ENCODE peak calls at places on chromosomes 4 and X, in nine cellular contexts. One of them, this sample, is unnamed.

GRCh38 chr4:158162637-158163036 is 10.2 kb downstream of the GASK1B start:
- DNase-seq in H7: no peak
- DNase-seq in GM23338: no peak
- DNase-seq in RWPE1: no peak
- DNase-seq in DMS153: no peak
- DNase-seq in cardiac fibroblast: no peak
- DNase-seq in AG04449: no peak
- DNase-seq in activated CD8-positive, alpha-beta T cell treated with anti-CD3 and anti-CD28 coated beads, Interleukin-2, amount 10 ng/mL, durations not matched to agents 7 days and 5 days: no peak
- DNase-seq in left cardiac atrium: no peak
- DNase-seq in this sample: no peak

GRCh38 chrX:68710870-68711576 is 63.6 kb downstream of the STARD8 start:
- DNase-seq in cardiac fibroblast: peak
- DNase-seq in left cardiac atrium: peak
- DNase-seq in activated CD8-positive, alpha-beta T cell treated with anti-CD3 and anti-CD28 coated beads, Interleukin-2, amount 10 ng/mL, durations not matched to agents 7 days and 5 days: peak
- DNase-seq in DMS153: no peak
- DNase-seq in GM23338: peak
- DNase-seq in RWPE1: peak
- DNase-seq in H7: peak
- DNase-seq in AG04449: no peak
- DNase-seq in this sample: peak

GRCh38 chr4:80307774-80308465 is 27.6 kb upstream of the CFAP299 start:
- DNase-seq in GM23338: no peak
- DNase-seq in DMS153: no peak
- DNase-seq in RWPE1: peak
- DNase-seq in cardiac fibroblast: peak
- DNase-seq in AG04449: peak
- DNase-seq in activated CD8-positive, alpha-beta T cell treated with anti-CD3 and anti-CD28 coated beads, Interleukin-2, amount 10 ng/mL, durations not matched to agents 7 days and 5 days: no peak
- DNase-seq in H7: no peak
- DNase-seq in left cardiac atrium: peak
- DNase-seq in this sample: peak

GRCh38 chr4:48375651-48376291 is 34.4 kb downstream of the SLAIN2 start:
- DNase-seq in H7: no peak
- DNase-seq in AG04449: peak
- DNase-seq in DMS153: peak
- DNase-seq in left cardiac atrium: no peak
- DNase-seq in cardiac fibroblast: peak
- DNase-seq in RWPE1: peak
- DNase-seq in activated CD8-positive, alpha-beta T cell treated with anti-CD3 and anti-CD28 coated beads, Interleukin-2, amount 10 ng/mL, durations not matched to agents 7 days and 5 days: no peak
- DNase-seq in GM23338: no peak
- DNase-seq in this sample: no peak

GRCh38 chrX:123274796-123275195 is 90.7 kb downstream of the GRIA3 start:
- DNase-seq in activated CD8-positive, alpha-beta T cell treated with anti-CD3 and anti-CD28 coated beads, Interleukin-2, amount 10 ng/mL, durations not matched to agents 7 days and 5 days: no peak
- DNase-seq in DMS153: no peak
- DNase-seq in cardiac fibroblast: no peak
- DNase-seq in H7: no peak
- DNase-seq in RWPE1: no peak
- DNase-seq in left cardiac atrium: no peak
- DNase-seq in GM23338: no peak
- DNase-seq in AG04449: no peak
- DNase-seq in this sample: no peak

GRCh38 chrX:74349387-74349786 is 45.4 kb downstream of the ZCCHC13 start:
- DNase-seq in left cardiac atrium: no peak
- DNase-seq in H7: no peak
- DNase-seq in activated CD8-positive, alpha-beta T cell treated with anti-CD3 and anti-CD28 coated beads, Interleukin-2, amount 10 ng/mL, durations not matched to agents 7 days and 5 days: no peak
- DNase-seq in cardiac fibroblast: peak
- DNase-seq in GM23338: no peak
- DNase-seq in DMS153: no peak
- DNase-seq in AG04449: peak
- DNase-seq in RWPE1: peak
- DNase-seq in this sample: no peak

GRCh38 chr4:110289601-110290100 is 91.2 kb upstream of the ELOVL6 start:
- DNase-seq in GM23338: peak
- DNase-seq in cardiac fibroblast: no peak
- DNase-seq in RWPE1: no peak
- DNase-seq in left cardiac atrium: no peak
- DNase-seq in DMS153: no peak
- DNase-seq in activated CD8-positive, alpha-beta T cell treated with anti-CD3 and anti-CD28 coated beads, Interleukin-2, amount 10 ng/mL, durations not matched to agents 7 days and 5 days: no peak
- DNase-seq in AG04449: no peak
- DNase-seq in H7: no peak
- DNase-seq in this sample: no peak

GRCh38 chrX:21800344-21800770 is 39.1 kb upstream of the MBTPS2 start:
- DNase-seq in activated CD8-positive, alpha-beta T cell treated with anti-CD3 and anti-CD28 coated beads, Interleukin-2, amount 10 ng/mL, durations not matched to agents 7 days and 5 days: no peak
- DNase-seq in DMS153: no peak
- DNase-seq in AG04449: no peak
- DNase-seq in cardiac fibroblast: no peak
- DNase-seq in RWPE1: no peak
- DNase-seq in H7: no peak
- DNase-seq in left cardiac atrium: no peak
- DNase-seq in GM23338: no peak
- DNase-seq in this sample: no peak

GRCh38 chrX:15911729-15912550 is 57.3 kb upstream of the AP1S2 start:
- DNase-seq in DMS153: no peak
- DNase-seq in cardiac fibroblast: peak
- DNase-seq in RWPE1: no peak
- DNase-seq in GM23338: no peak
- DNase-seq in left cardiac atrium: no peak
- DNase-seq in H7: no peak
- DNase-seq in activated CD8-positive, alpha-beta T cell treated with anti-CD3 and anti-CD28 coated beads, Interleukin-2, amount 10 ng/mL, durations not matched to agents 7 days and 5 days: no peak
- DNase-seq in AG04449: no peak
- DNase-seq in this sample: no peak

GRCh38 chr4:121041307-121042090 is 30.8 kb downstream of the NDNF start:
- DNase-seq in RWPE1: no peak
- DNase-seq in cardiac fibroblast: no peak
- DNase-seq in DMS153: no peak
- DNase-seq in H7: no peak
- DNase-seq in activated CD8-positive, alpha-beta T cell treated with anti-CD3 and anti-CD28 coated beads, Interleukin-2, amount 10 ng/mL, durations not matched to agents 7 days and 5 days: peak
- DNase-seq in AG04449: no peak
- DNase-seq in left cardiac atrium: no peak
- DNase-seq in GM23338: peak
- DNase-seq in this sample: no peak